ENCODE peak calls at places on chromosomes 12 and 14, in nine cellular contexts. Z is substantia nigra; X is ELR; B is NCI-H1105 treated with DMSO at 0.1 percent for 48 hours; Y is activated CD4-positive, alpha-beta T cell treated with anti-CD3 and anti-CD28 coated beads, Interleukin-2, amount 10 ng/mL, durations not matched to agents 7 days and 5 days; H is fibroblast of the aortic adventitia; F is stimulated activated CD8-positive, alpha-beta memory T cell treated with anti-CD3 and anti-CD28 coated beads, Interleukin-15, amount 100 ng/mL, for 1 hour; G is stimulated activated CD4-positive, alpha-beta T cell treated with anti-CD3 and anti-CD28 coated beads, Interleukin-1b, Interleukin-23, amount 100 ng/mL, for 1 hour; D is BE2C. N is an unnamed sample.

GRCh38 chr14:31207287-31207745 is 277 bp downstream of the HECTD1 start:
- DNase-seq in Y (no peak), F (no peak), H (no peak), Z (no peak), G (no peak), D (no peak), B (no peak), X (no peak), N (peak; percentile 88)

GRCh38 chr14:96279564-96279963 is 23.6 kb downstream of the BDKRB1 start:
- DNase-seq in D (no peak), X (no peak), G (no peak), H (no peak), Y (no peak), B (no peak), F (no peak), Z (no peak), N (no peak)

GRCh38 chr12:64039285-64039871 is 182.7 kb downstream of the KICS2 start:
- DNase-seq in G (no peak), B (peak; percentile 90), D (no peak), Z (no peak), Y (no peak), H (peak; percentile 71), X (no peak), F (no peak), N (peak; percentile 91)

GRCh38 chr12:50132505-50133135 is 20.6 kb downstream of the COX14 start:
- DNase-seq in F (no peak), B (no peak), X (no peak), H (peak; percentile 78), Y (peak; percentile 39), Z (no peak), D (no peak), G (no peak), N (peak; percentile 4)

GRCh38 chr12:120470150-120470817 is 736 bp upstream of the SRSF9 start:
- DNase-seq in Y (no peak), F (no peak), Z (no peak), G (no peak), H (peak; percentile 37), X (peak; percentile 36), D (no peak), B (peak; percentile 32), N (no peak)

GRCh38 chr14:23321572-23322547 is 603 bp downstream of the PABPN1 start:
- DNase-seq in F (no peak), Y (peak; percentile 51), H (peak; percentile 46), Z (no peak), B (no peak), G (peak; percentile 22), X (peak; percentile 82), D (peak; percentile 43), N (no peak)

GRCh38 chr12:13573698-13574321 is 377.3 kb downstream of the EMP1 start:
- DNase-seq in H (peak; percentile 52), G (no peak), Z (no peak), F (no peak), Y (no peak), B (no peak), X (peak; percentile 80), D (no peak), N (no peak)

GRCh38 chr14:68501621-68502052 is 291.2 kb downstream of the ZFP36L1 start:
- DNase-seq in X (no peak), F (no peak), Y (no peak), B (no peak), D (no peak), Z (peak; percentile 18), H (no peak), G (no peak), N (no peak)

GRCh38 chr14:91038439-91038838 is 22.0 kb downstream of the RPS6KA5 start:
- DNase-seq in Z (no peak), Y (no peak), X (peak; percentile 7), H (peak; percentile 87), D (no peak), B (no peak), F (no peak), G (no peak), N (no peak)

GRCh38 chr14:75232597-75232996 is 46.0 kb upstream of the FOS start:
- DNase-seq in Z (no peak), B (no peak), X (no peak), H (no peak), Y (peak; percentile 63), D (no peak), G (no peak), F (no peak), N (no peak)